ENCODE peak calls at places on chromosome 5, in four cellular contexts. W, D, M and V are unnamed samples.
A peak's percentile ranks its signal among the peaks of the same experiment; 100 is the strongest.

GRCh38 chr5:169343761-169344160 is 42.8 kb upstream of the SLIT3 start:
- DNase-seq in W (no peak), M (no peak), D (no peak), V (no peak)

GRCh38 chr5:143142596-143143435 is 260.7 kb downstream of the NR3C1 start:
- DNase-seq in W (no peak), M (no peak), D (no peak), V (no peak)

GRCh38 chr5:173452098-173452497 is 123.9 kb upstream of the STC2 start:
- DNase-seq in D (no peak), M (no peak), W (no peak), V (peak; percentile 28)

GRCh38 chr5:51651889-51652288 is 268.6 kb downstream of the ISL1 start:
- DNase-seq in M (no peak), D (peak; percentile 26), W (no peak), V (no peak)

GRCh38 chr5:132747064-132747692 is at the start of gene CCNI2:
- DNase-seq in M (peak; percentile 54), D (no peak), W (no peak), V (no peak)

GRCh38 chr5:125311743-125312142 is 565.3 kb upstream of the ZNF608 start:
- DNase-seq in W (no peak), D (peak; percentile 42), M (no peak), V (peak; percentile 27)

GRCh38 chr5:103228056-103228455 is 30.5 kb upstream of the MACIR start:
- DNase-seq in M (no peak), D (no peak), W (no peak), V (no peak)

GRCh38 chr5:43564289-43564850 is 7.5 kb upstream of the PAIP1 start:
- DNase-seq in M (no peak), W (no peak), D (no peak), V (no peak)

GRCh38 chr5:98847054-98847453 is 73.6 kb downstream of the RGMB start:
- DNase-seq in W (no peak), D (no peak), M (no peak), V (no peak)

GRCh38 chr5:640461-641330 is 28.6 kb downstream of the CEP72 start:
- DNase-seq in D (no peak), M (no peak), W (no peak), V (no peak)

GRCh38 chr5:37954561-37954960 is 114.7 kb upstream of the GDNF start:
- DNase-seq in M (no peak), W (no peak), D (no peak), V (no peak)

GRCh38 chr5:145975361-145976066 is 39.1 kb downstream of the SH3RF2 start:
- DNase-seq in D (no peak), W (no peak), M (peak; percentile 38), V (peak; percentile 91)

GRCh38 chr5:14185336-14186131 is 42.4 kb downstream of the TRIO start:
- DNase-seq in D (no peak), M (no peak), W (no peak), V (no peak)

GRCh38 chr5:77844408-77845272 is 68.5 kb upstream of the TBCA start:
- DNase-seq in W (no peak), M (no peak), D (no peak), V (no peak)
- TF ChIP-seq CTCF in W (no peak), M (no peak), D (no peak), V (no peak)

GRCh38 chr5:10633271-10634049 is 69.6 kb downstream of the ANKRD33B start:
- DNase-seq in W (no peak), M (peak; percentile 82), D (no peak), V (no peak)

GRCh38 chr5:10634056-10634455 is 70.2 kb downstream of the ANKRD33B start:
- DNase-seq in D (no peak), W (no peak), M (peak; percentile 66), V (no peak)

GRCh38 chr5:10635861-10636350 is 72.0 kb downstream of the ANKRD33B start:
- DNase-seq in W (no peak), M (peak; percentile 73), D (no peak), V (no peak)

GRCh38 chr5:10635257-10635860 is 71.5 kb downstream of the ANKRD33B start:
- DNase-seq in M (peak; percentile 95), W (no peak), D (no peak), V (no peak)

DNA sequence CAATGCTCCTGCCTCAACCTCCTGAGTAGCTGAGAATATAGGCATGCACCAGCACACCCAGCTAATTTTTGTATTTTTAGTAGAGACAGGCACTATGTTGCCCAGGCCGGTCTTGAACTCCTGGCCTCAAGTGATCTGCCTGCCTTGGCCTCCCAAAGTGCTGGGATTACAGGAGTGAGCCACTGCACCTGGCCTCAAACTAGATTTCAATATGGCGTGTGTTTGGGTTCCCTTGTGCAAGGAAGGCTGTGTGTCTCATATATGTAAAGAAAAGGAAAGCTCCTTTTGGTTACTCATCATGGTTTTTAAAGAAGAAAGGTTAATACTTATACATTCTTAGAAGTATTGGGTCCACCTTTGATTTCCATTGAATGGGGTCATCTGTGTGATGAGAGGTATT is 70.7 kb downstream of the ANKRD33B start:
- DNase-seq in W (no peak), M (no peak), D (no peak), V (no peak)
- TF ChIP-seq CTCF in W (no peak), M (no peak), D (no peak), V (no peak)

GRCh38 chr5:66234241-66234640 is 90.1 kb downstream of the SREK1 start:
- DNase-seq in W (no peak), D (no peak), M (no peak), V (no peak)

GRCh38 chr5:66238435-66238834 is 94.3 kb downstream of the SREK1 start:
- DNase-seq in M (no peak), W (no peak), D (no peak), V (no peak)

GRCh38 chr5:66242050-66242449 is 98.0 kb downstream of the SREK1 start:
- DNase-seq in W (no peak), M (no peak), D (no peak), V (no peak)

GRCh38 chr5:66241136-66241825 is 97.2 kb downstream of the SREK1 start:
- DNase-seq in M (no peak), D (no peak), W (no peak), V (no peak)

GRCh38 chr5:66239034-66239433 is 94.9 kb downstream of the SREK1 start:
- DNase-seq in D (no peak), M (no peak), W (no peak), V (no peak)
- TF ChIP-seq CTCF in D (no peak), M (no peak), W (no peak), V (peak; percentile 49)

GRCh38 chr5:111469905-111470304 is 42.4 kb downstream of the STARD4 start:
- DNase-seq in W (no peak), D (no peak), M (no peak), V (no peak)
- TF ChIP-seq CTCF in W (no peak), D (no peak), M (peak; percentile 9), V (no peak)

DNA sequence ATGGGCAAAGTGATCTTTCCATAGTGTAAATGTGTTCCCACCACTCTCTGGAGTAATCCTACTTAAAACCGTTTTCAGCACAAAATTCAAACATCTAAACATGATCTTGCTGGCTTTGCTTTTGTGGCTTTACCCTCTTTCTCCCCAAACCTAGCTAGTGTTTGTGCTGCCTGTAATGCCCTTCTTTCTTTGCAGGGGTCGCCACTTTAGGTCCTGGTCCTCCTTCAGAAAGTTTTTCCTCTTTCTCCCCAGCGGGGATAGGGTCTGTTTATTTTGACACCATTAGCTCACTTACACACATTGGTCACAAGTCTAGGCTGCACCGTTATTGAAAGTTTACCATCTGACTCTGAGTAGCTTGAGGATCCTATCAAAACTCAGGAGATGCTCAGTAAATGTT is 736 bp upstream of the HSD17B4 start:
- DNase-seq in M (no peak), W (no peak), D (no peak), V (no peak)
- TF ChIP-seq CTCF in M (peak; percentile 2), W (no peak), D (no peak), V (no peak)

GRCh38 chr5:134131578-134132350 is 17.3 kb downstream of the TCF7 start:
- DNase-seq in M (no peak), W (no peak), D (no peak), V (no peak)

GRCh38 chr5:134133995-134134541 is 19.6 kb downstream of the TCF7 start:
- DNase-seq in M (no peak), W (no peak), D (no peak), V (no peak)

GRCh38 chr5:134133213-134133994 is 18.9 kb downstream of the TCF7 start:
- DNase-seq in D (no peak), M (no peak), W (no peak), V (no peak)

GRCh38 chr5:134131165-134131564 is 16.7 kb downstream of the TCF7 start:
- DNase-seq in M (no peak), D (no peak), W (no peak), V (no peak)

DNA sequence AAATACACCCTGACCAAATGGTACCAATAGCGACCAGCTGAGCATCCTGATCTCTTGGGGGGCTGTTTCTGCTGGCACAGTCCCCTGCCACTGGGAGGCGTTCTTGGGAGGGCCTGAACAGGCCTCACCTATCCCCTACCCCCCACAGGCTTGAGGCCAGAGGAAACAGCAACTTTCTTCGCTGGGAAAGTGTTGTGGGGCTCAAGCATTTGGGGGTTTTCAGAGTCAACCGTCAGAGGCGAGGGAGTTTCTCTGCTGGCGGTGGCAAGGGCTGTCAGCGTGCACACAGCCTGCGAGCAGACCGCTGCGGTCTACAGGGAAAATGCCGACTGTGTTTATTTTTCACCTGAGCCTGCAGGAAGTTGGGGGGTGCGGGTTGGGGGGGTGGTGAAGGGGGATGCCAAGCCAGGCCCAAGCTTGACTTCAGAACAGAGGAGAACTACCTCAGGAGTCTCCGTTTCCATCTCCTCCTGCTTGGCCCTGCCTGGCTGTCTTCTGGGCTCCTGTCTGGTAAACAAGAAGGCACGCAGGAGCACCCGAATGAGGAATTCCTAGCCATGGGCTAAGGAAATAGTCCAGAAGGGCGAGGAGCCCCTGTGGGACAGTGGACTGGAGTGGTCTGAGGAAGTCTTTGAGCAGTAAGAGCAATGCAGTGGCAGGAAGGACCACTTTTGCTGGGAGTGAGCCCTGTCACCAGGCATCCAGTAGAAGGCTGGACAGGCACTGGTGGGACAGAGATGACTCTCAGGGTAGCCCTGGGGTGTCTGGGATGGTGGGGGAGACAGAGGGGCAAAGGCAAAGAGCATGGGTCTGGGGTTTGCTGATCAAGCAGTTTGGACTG is 18.1 kb downstream of the TCF7 start:
- DNase-seq in M (peak; percentile 96), D (no peak), W (no peak), V (no peak)
- TF ChIP-seq CTCF in M (peak; percentile 70), D (no peak), W (no peak), V (no peak)

GRCh38 chr5:77518304-77518703 is 26.2 kb upstream of the WDR41 start:
- DNase-seq in M (peak; percentile 13), W (no peak), D (no peak), V (no peak)
- TF ChIP-seq CTCF in M (peak; percentile 22), W (no peak), D (peak; percentile 14), V (peak; percentile 50)

GRCh38 chr5:18325431-18325830 is 691.2 kb downstream of the TAF11L14 start:
- DNase-seq in W (no peak), M (no peak), D (no peak), V (no peak)

DNA sequence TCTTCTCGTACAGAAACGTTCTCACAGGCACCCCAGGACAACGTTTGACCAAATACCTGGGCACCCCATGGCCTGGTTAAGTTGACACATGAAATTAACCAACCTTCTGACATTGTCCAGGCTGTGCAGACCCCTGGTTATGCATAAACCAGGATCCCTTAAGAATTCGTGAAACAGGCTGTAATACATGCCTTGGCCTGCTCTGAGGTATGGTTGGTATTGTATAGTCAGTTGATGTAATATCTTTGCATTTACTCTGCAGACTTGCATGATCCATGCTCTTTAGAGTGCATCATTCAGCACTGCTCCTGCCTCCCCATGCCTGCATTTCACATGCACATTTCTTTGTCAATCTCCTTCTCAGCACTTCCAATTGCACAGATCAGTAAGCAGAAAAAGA is 687.3 kb downstream of the TAF11L14 start:
- DNase-seq in W (no peak), M (no peak), D (no peak), V (no peak)
- TF ChIP-seq CTCF in W (no peak), M (no peak), D (no peak), V (no peak)

GRCh38 chr5:111670826-111671492 is 86.0 kb downstream of the NREP start:
- DNase-seq in D (no peak), W (no peak), M (no peak), V (no peak)
- TF ChIP-seq CTCF in D (peak; percentile 21), W (no peak), M (peak; percentile 10), V (no peak)